ENCODE peak calls at places on chromosomes 3 and 15, in four cellular contexts. G, E, X and W are unnamed samples.
A peak's percentile ranks its signal among the peaks of the same experiment; 100 is the strongest.

GRCh38 chr15:99115300-99116215 is 10.7 kb downstream of the SYNM start:
- DNase-seq in G (no peak), E (no peak), X (no peak), W (no peak)

GRCh38 chr15:84819791-84820190 is 2.6 kb downstream of the ALPK3 start:
- DNase-seq in G (no peak), E (no peak), X (no peak), W (no peak)

GRCh38 chr3:123143669-123144411 is 57.9 kb upstream of the SEC22A start:
- DNase-seq in G (no peak), E (no peak), X (peak; percentile 35), W (no peak)

GRCh38 chr3:121072128-121072527 is 164.1 kb downstream of the STXBP5L start:
- DNase-seq in G (no peak), E (no peak), X (no peak), W (no peak)

GRCh38 chr3:184075901-184076300 is 21.0 kb upstream of the HTR3E start:
- DNase-seq in G (no peak), E (no peak), X (no peak), W (no peak)

GRCh38 chr3:196207833-196208607 is 3.2 kb downstream of the ZDHHC19 start:
- DNase-seq in G (no peak), E (peak; percentile 89), X (peak; percentile 94), W (peak; percentile 90)

GRCh38 chr15:81863157-81863556 is 182.7 kb downstream of the MEX3B start:
- DNase-seq in G (no peak), E (no peak), X (no peak), W (no peak)

GRCh38 chr3:49725906-49726681 is 2.3 kb upstream of the GMPPB start:
- DNase-seq in G (no peak), E (no peak), X (no peak), W (no peak)

GRCh38 chr15:33200903-33201302 is 6.4 kb upstream of the FMN1 start:
- DNase-seq in G (no peak), E (no peak), X (no peak), W (no peak)

GRCh38 chr3:191148131-191148530 is 50.9 kb upstream of the OSTN start:
- DNase-seq in G (no peak), E (no peak), X (no peak), W (no peak)

GRCh38 chr3:107861904-107862303 is 228.9 kb downstream of the CD47 start:
- DNase-seq in G (no peak), E (no peak), X (no peak), W (no peak)

GRCh38 chr15:98824595-98824994 is 176.3 kb downstream of the IGF1R start:
- DNase-seq in G (no peak), E (no peak), X (no peak), W (no peak)

GRCh38 chr3:87498358-87499080 is 222.1 kb upstream of the POU1F1 start:
- DNase-seq in G (no peak), E (no peak), X (no peak), W (no peak)

GRCh38 chr3:143295201-143296080 is 175.9 kb downstream of the CHST2 start:
- DNase-seq in G (no peak), E (no peak), X (no peak), W (no peak)

GRCh38 chr3:48598323-48599076 is 3.4 kb upstream of the COL7A1 start:
- DNase-seq in G (peak; percentile 88), E (peak; percentile 88), X (no peak), W (no peak)

GRCh38 chr3:185534511-185534910 is 17.9 kb downstream of the LIPH start:
- DNase-seq in G (no peak), E (no peak), X (no peak), W (no peak)

GRCh38 chr3:190120161-190121060 is at the start of gene P3H2:
- DNase-seq in G (peak; percentile 77), E (peak; percentile 82), X (peak; percentile 84), W (peak; percentile 77)
- TF ChIP-seq CTCF in G (peak; percentile 77), E (peak; percentile 72), X (no peak), W (peak; percentile 46)

GRCh38 chr3:126488886-126489569 is 13.3 kb upstream of the ZXDC start:
- DNase-seq in G (no peak), E (no peak), X (no peak), W (no peak)

GRCh38 chr3:126485956-126486884 is 10.5 kb upstream of the ZXDC start:
- DNase-seq in G (no peak), E (peak; percentile 55), X (no peak), W (no peak)

GRCh38 chr3:126488205-126488604 is 12.5 kb upstream of the ZXDC start:
- DNase-seq in G (no peak), E (no peak), X (no peak), W (no peak)

GRCh38 chr3:126485131-126485530 is 9.4 kb upstream of the ZXDC start:
- DNase-seq in G (no peak), E (no peak), X (no peak), W (no peak)

GRCh38 chr3:126487151-126487771 is 11.6 kb upstream of the ZXDC start:
- DNase-seq in G (no peak), E (peak; percentile 73), X (peak; percentile 62), W (no peak)
- TF ChIP-seq CTCF in G (peak; percentile 5), E (no peak), X (no peak), W (no peak)

DNA sequence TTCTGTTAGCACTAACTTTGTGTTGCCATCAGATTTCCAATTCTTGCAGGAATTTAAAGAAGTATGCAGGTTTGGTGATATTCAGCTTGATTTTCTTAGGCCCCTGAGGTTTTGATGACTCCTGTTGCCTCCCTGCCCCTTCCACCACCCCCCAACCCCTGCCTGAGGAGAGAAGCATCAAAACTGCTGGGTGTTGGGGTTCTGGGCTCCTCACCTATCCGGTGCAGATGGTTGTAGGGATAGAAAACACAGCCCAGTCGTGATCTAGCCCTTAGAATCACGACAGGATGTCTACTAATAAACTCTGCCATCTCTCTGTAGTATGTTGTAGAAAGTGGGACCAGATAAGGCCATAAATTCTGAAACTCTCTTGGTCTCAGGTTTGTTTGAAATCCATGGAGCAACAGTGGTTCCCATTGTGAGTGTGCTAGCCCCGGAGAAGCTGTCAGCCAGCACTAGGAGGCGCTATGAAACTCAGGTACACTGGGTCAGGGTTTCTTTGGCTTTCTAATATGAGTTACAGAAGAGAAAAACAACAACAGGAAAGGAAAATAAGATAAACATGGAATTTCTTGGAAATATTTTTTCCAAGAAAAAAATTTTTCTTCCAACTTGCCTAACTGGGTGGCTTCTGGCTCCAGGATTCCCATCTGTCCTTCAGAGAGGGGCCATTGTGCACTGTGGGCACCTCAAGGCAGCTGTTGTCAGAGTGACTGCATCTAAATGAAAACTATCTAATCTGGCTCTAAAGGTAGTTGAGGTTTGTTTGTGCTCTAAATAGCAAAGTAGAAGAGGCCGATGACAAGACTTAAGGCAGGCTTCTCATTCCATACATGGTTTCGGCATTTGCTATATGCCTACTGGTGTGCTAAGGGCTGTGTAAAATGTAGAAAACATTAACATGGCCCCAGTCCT is 8.7 kb downstream of the SRP14 start:
- DNase-seq in G (no peak), E (no peak), X (peak; percentile 68), W (no peak)
- TF ChIP-seq CTCF in G (peak; percentile 55), E (peak; percentile 43), X (peak; percentile 49), W (peak; percentile 45)

GRCh38 chr3:94626599-94626998 is 563.7 kb downstream of the NSUN3 start:
- DNase-seq in G (no peak), E (no peak), X (no peak), W (no peak)

DNA sequence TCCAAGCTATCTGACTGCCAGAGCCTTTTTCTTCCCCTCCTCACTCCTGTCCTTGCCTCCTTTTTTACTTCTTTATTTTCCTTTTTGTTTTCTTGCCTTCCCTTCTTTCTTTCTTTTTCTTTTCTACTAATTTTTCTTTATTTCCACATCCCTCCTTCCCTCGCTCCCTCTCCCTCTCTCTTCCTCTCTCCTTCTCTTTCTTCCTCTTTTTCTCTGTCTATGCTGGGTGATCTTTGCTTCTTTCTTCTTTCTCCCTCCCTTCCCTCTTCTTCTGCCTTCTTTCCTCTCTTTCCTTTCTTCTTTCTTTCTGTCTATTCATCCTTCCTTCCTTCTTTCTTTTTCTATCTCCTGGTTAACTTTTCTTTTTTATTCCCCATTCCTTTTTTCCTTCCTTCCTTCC is 564.8 kb downstream of the NSUN3 start:
- DNase-seq in G (no peak), E (no peak), X (no peak), W (no peak)
- TF ChIP-seq CTCF in G (no peak), E (no peak), X (no peak), W (no peak)

DNA sequence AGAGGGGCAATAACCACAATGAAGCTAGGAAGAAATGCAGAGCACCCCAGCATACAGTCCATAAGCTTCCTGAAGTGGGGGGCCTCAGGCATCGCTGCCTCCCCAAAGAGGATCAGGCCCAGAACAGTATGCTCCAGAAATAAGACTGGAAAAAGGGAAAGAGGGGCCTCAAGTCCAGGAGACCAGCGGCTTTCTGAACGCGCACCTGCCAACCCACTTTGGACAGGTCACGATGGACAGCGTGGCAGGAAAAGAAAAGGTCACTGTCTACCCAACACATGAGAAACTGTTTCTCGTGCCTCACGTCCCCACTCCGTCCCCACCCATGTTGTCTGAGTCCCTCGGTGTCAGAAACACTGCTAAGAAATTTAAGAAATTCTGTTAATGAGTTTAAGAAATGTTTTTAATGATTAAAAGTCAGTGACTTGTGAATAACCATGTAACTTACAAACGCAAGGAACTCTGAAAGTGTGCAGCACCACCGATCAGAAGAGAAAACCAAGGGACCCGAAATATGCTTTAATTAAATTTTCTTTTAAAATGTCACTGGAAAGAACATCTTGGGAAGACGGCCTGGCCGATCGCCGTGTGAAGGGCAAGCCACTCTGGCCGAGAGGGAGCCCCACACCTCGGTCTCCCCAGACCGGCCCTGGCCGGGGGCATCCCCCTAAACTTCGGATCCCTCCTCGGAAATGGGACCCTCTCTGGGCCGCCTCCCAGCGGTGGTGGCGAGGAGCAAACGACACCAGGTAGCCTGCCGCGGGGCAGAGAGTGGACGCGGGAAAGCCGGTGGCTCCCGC is 1.7 kb upstream of the PPARG start:
- DNase-seq in G (no peak), E (no peak), X (peak; percentile 53), W (peak; percentile 25)
- TF ChIP-seq CTCF in G (peak; percentile 28), E (peak; percentile 20), X (no peak), W (no peak)

DNA sequence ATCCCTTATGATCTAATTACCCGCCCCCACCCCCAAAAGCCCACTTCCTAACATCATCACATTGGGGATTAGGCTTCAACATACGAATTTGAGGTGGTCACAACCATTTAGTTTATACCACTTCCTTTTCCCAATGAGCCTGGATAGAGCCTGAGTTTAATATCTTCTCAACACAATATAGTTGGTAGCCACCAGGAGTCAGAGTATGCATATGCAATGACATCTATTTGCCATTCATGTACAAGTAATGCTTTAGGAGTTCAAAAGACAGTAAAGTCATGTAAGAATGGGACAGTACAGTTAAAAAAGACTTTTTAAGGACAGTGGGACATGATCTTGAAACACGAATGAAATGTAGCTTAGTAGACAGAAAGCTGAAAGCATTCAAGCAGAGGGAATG is 172.4 kb downstream of the DCLK3 start:
- DNase-seq in G (no peak), E (no peak), X (no peak), W (no peak)
- TF ChIP-seq CTCF in G (peak; percentile 27), E (no peak), X (no peak), W (no peak)